ENCODE peak calls at places on chromosome 19, in seven cellular contexts. One of them, this sample, is unnamed.

GRCh38 chr19:35513231-35513974 is at the start of gene DMKN:
- DNase-seq in neural progenitor cell: no peak
- DNase-seq in mucosa of descending colon: no peak
- DNase-seq in ovary: no peak
- DNase-seq in GM23338: peak
- DNase-seq in HFF-Myc: no peak
- DNase-seq in AG04450: no peak
- DNase-seq in this sample: no peak

GRCh38 chr19:38729653-38730469 is 14.4 kb downstream of the CAPN12 start:
- DNase-seq in neural progenitor cell: peak
- DNase-seq in mucosa of descending colon: peak
- DNase-seq in ovary: peak
- DNase-seq in GM23338: peak
- DNase-seq in HFF-Myc: no peak
- DNase-seq in AG04450: no peak
- DNase-seq in this sample: no peak

GRCh38 chr19:52296400-52296772 is 583 bp upstream of the ZNF480 start:
- DNase-seq in neural progenitor cell: no peak
- DNase-seq in mucosa of descending colon: no peak
- DNase-seq in ovary: no peak
- DNase-seq in GM23338: no peak
- DNase-seq in HFF-Myc: no peak
- DNase-seq in AG04450: no peak
- DNase-seq in this sample: no peak

GRCh38 chr19:43662487-43662886 is 7.5 kb downstream of the PLAUR start:
- DNase-seq in neural progenitor cell: peak
- DNase-seq in mucosa of descending colon: no peak
- DNase-seq in ovary: no peak
- DNase-seq in GM23338: peak
- DNase-seq in HFF-Myc: no peak
- DNase-seq in AG04450: no peak
- DNase-seq in this sample: no peak

GRCh38 chr19:31185261-31185660 is 164.0 kb downstream of the TSHZ3 start:
- DNase-seq in neural progenitor cell: peak
- DNase-seq in mucosa of descending colon: no peak
- DNase-seq in ovary: no peak
- DNase-seq in GM23338: peak
- DNase-seq in HFF-Myc: no peak
- DNase-seq in AG04450: no peak
- DNase-seq in this sample: no peak

GRCh38 chr19:18807861-18808331 is 16.8 kb upstream of the COMP start:
- DNase-seq in neural progenitor cell: no peak
- DNase-seq in mucosa of descending colon: no peak
- DNase-seq in ovary: no peak
- DNase-seq in GM23338: no peak
- DNase-seq in HFF-Myc: no peak
- DNase-seq in AG04450: no peak
- DNase-seq in this sample: no peak

GRCh38 chr19:36051637-36052036 is 2.4 kb downstream of the THAP8 start:
- DNase-seq in neural progenitor cell: no peak
- DNase-seq in mucosa of descending colon: no peak
- DNase-seq in ovary: no peak
- DNase-seq in GM23338: peak
- DNase-seq in HFF-Myc: no peak
- DNase-seq in AG04450: no peak
- DNase-seq in this sample: no peak

GRCh38 chr19:17487240-17488121 is 17.2 kb downstream of the SLC27A1 start:
- DNase-seq in neural progenitor cell: no peak
- DNase-seq in mucosa of descending colon: no peak
- DNase-seq in ovary: no peak
- DNase-seq in GM23338: peak
- DNase-seq in HFF-Myc: no peak
- DNase-seq in AG04450: no peak
- DNase-seq in this sample: no peak

GRCh38 chr19:4555657-4556561 is 3.6 kb downstream of the SEMA6B start:
- DNase-seq in neural progenitor cell: no peak
- DNase-seq in mucosa of descending colon: peak
- DNase-seq in ovary: no peak
- DNase-seq in GM23338: peak
- DNase-seq in HFF-Myc: no peak
- DNase-seq in AG04450: no peak
- DNase-seq in this sample: no peak

GRCh38 chr19:45467456-45468158 is at the start of gene FOSB:
- DNase-seq in neural progenitor cell: peak
- DNase-seq in mucosa of descending colon: peak
- DNase-seq in ovary: peak
- DNase-seq in GM23338: peak
- DNase-seq in HFF-Myc: peak
- DNase-seq in AG04450: peak
- DNase-seq in this sample: peak

GRCh38 chr19:33868076-33868735 is 71.5 kb downstream of the KCTD15 start:
- DNase-seq in neural progenitor cell: no peak
- DNase-seq in mucosa of descending colon: no peak
- DNase-seq in ovary: no peak
- DNase-seq in GM23338: no peak
- DNase-seq in HFF-Myc: no peak
- DNase-seq in AG04450: no peak
- DNase-seq in this sample: no peak

GRCh38 chr19:50827476-50827875 is 3.9 kb upstream of the KLK1 start:
- DNase-seq in neural progenitor cell: no peak
- DNase-seq in mucosa of descending colon: no peak
- DNase-seq in ovary: no peak
- DNase-seq in GM23338: no peak
- DNase-seq in HFF-Myc: no peak
- DNase-seq in AG04450: no peak
- DNase-seq in this sample: no peak

GRCh38 chr19:5074830-5075394 is 106.0 kb downstream of the KDM4B start:
- DNase-seq in neural progenitor cell: no peak
- DNase-seq in mucosa of descending colon: no peak
- DNase-seq in ovary: no peak
- DNase-seq in GM23338: no peak
- DNase-seq in HFF-Myc: no peak
- DNase-seq in AG04450: no peak
- DNase-seq in this sample: no peak

GRCh38 chr19:6744381-6745288 is 5.2 kb downstream of the TRIP10 start:
- DNase-seq in neural progenitor cell: peak
- DNase-seq in mucosa of descending colon: peak
- DNase-seq in ovary: peak
- DNase-seq in GM23338: no peak
- DNase-seq in HFF-Myc: no peak
- DNase-seq in AG04450: peak
- DNase-seq in this sample: peak

GRCh38 chr19:29771708-29772415 is 39.9 kb upstream of the CCNE1 start:
- DNase-seq in neural progenitor cell: peak
- DNase-seq in mucosa of descending colon: no peak
- DNase-seq in ovary: peak
- DNase-seq in GM23338: peak
- DNase-seq in HFF-Myc: no peak
- DNase-seq in AG04450: peak
- DNase-seq in this sample: no peak

GRCh38 chr19:34336781-34337271 is 28.2 kb upstream of the GPI start:
- DNase-seq in neural progenitor cell: peak
- DNase-seq in mucosa of descending colon: no peak
- DNase-seq in ovary: no peak
- DNase-seq in GM23338: peak
- DNase-seq in HFF-Myc: peak
- DNase-seq in AG04450: no peak
- DNase-seq in this sample: no peak

GRCh38 chr19:49472936-49473335 is 1.1 kb upstream of the FLT3LG start:
- DNase-seq in neural progenitor cell: no peak
- DNase-seq in mucosa of descending colon: no peak
- DNase-seq in ovary: no peak
- DNase-seq in GM23338: no peak
- DNase-seq in HFF-Myc: no peak
- DNase-seq in AG04450: no peak
- DNase-seq in this sample: no peak

GRCh38 chr19:49473868-49474544 is at the start of gene FLT3LG:
- DNase-seq in neural progenitor cell: peak
- DNase-seq in mucosa of descending colon: peak
- DNase-seq in ovary: peak
- DNase-seq in GM23338: peak
- DNase-seq in HFF-Myc: no peak
- DNase-seq in AG04450: no peak
- DNase-seq in this sample: no peak

GRCh38 chr19:49474545-49474930 is 523 bp downstream of the FLT3LG start:
- DNase-seq in neural progenitor cell: no peak
- DNase-seq in mucosa of descending colon: no peak
- DNase-seq in ovary: no peak
- DNase-seq in GM23338: no peak
- DNase-seq in HFF-Myc: no peak
- DNase-seq in AG04450: no peak
- DNase-seq in this sample: no peak

GRCh38 chr19:49475191-49475932 is 1.3 kb downstream of the FLT3LG start:
- DNase-seq in neural progenitor cell: no peak
- DNase-seq in mucosa of descending colon: no peak
- DNase-seq in ovary: no peak
- DNase-seq in GM23338: no peak
- DNase-seq in HFF-Myc: no peak
- DNase-seq in AG04450: no peak
- DNase-seq in this sample: no peak

GRCh38 chr19:49475995-49476880 is 2.2 kb downstream of the FLT3LG start:
- DNase-seq in neural progenitor cell: peak
- DNase-seq in mucosa of descending colon: no peak
- DNase-seq in ovary: no peak
- DNase-seq in GM23338: peak
- DNase-seq in HFF-Myc: no peak
- DNase-seq in AG04450: no peak
- DNase-seq in this sample: no peak
- H3K4me3 ChIP-seq in neural progenitor cell: no peak
- H3K4me3 ChIP-seq in mucosa of descending colon: no peak
- H3K4me3 ChIP-seq in ovary: no peak
- H3K4me3 ChIP-seq in GM23338: peak
- H3K4me3 ChIP-seq in HFF-Myc: no peak
- H3K4me3 ChIP-seq in AG04450: no peak
- H3K4me3 ChIP-seq in this sample: no peak

DNA sequence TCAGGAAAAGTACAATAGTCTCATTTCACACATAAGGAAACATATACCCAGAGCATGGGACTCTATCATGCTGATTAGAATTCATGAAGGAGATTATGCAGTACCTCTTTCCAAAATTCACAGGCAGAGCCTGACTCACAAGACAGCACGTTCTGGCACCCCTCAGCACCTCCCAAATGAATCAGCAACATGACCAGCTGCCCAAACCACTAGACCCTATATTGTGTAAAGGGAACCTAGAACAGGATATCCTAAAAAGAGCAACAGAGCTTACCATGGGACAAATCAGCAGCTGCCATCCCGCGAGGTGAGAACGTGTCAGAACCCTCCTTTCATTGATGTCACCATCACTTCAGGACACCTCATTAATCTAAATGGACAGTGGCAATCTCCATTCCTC is 2.5 kb downstream of the ZNF426 start:
- DNase-seq in neural progenitor cell: no peak
- DNase-seq in mucosa of descending colon: no peak
- DNase-seq in ovary: no peak
- DNase-seq in GM23338: no peak
- DNase-seq in HFF-Myc: no peak
- DNase-seq in AG04450: no peak
- DNase-seq in this sample: no peak
- H3K4me3 ChIP-seq in neural progenitor cell: no peak
- H3K4me3 ChIP-seq in mucosa of descending colon: no peak
- H3K4me3 ChIP-seq in ovary: no peak
- H3K4me3 ChIP-seq in GM23338: no peak
- H3K4me3 ChIP-seq in HFF-Myc: no peak
- H3K4me3 ChIP-seq in AG04450: no peak
- H3K4me3 ChIP-seq in this sample: no peak

GRCh38 chr19:47610546-47610894 is 1.6 kb downstream of the BICRA start:
- DNase-seq in neural progenitor cell: no peak
- DNase-seq in mucosa of descending colon: no peak
- DNase-seq in ovary: no peak
- DNase-seq in GM23338: no peak
- DNase-seq in HFF-Myc: no peak
- DNase-seq in AG04450: no peak
- DNase-seq in this sample: no peak

GRCh38 chr19:47609885-47610545 is 1.1 kb downstream of the BICRA start:
- DNase-seq in neural progenitor cell: peak
- DNase-seq in mucosa of descending colon: peak
- DNase-seq in ovary: peak
- DNase-seq in GM23338: peak
- DNase-seq in HFF-Myc: no peak
- DNase-seq in AG04450: no peak
- DNase-seq in this sample: no peak

GRCh38 chr19:47613165-47614146 is 4.5 kb downstream of the BICRA start:
- DNase-seq in neural progenitor cell: peak
- DNase-seq in mucosa of descending colon: no peak
- DNase-seq in ovary: peak
- DNase-seq in GM23338: peak
- DNase-seq in HFF-Myc: no peak
- DNase-seq in AG04450: peak
- DNase-seq in this sample: peak

GRCh38 chr19:47608908-47609879 is at the start of gene BICRA:
- DNase-seq in neural progenitor cell: peak
- DNase-seq in mucosa of descending colon: peak
- DNase-seq in ovary: peak
- DNase-seq in GM23338: peak
- DNase-seq in HFF-Myc: peak
- DNase-seq in AG04450: peak
- DNase-seq in this sample: peak

DNA sequence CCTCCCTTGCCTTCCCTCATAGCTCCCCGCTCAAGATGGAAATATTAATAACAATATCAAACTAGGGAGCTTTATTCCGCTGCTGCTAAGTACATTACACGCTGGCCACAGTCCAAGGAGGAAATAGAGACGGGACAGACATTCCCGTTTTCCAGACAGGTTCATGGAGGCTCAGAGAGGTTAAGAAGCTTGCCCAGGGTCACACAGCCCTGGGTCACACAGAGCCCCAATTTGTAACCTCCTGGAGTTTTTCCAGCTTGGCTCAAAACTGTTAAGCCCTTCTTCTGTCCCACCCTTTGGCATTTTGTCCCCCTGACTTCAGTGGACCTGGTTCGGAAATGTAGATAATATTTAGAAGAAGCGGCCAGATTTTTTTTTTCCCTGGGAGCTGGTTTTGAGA is 2.0 kb downstream of the BICRA start:
- DNase-seq in neural progenitor cell: no peak
- DNase-seq in mucosa of descending colon: no peak
- DNase-seq in ovary: no peak
- DNase-seq in GM23338: no peak
- DNase-seq in HFF-Myc: no peak
- DNase-seq in AG04450: no peak
- DNase-seq in this sample: no peak
- H3K4me3 ChIP-seq in neural progenitor cell: peak
- H3K4me3 ChIP-seq in mucosa of descending colon: no peak
- H3K4me3 ChIP-seq in ovary: peak
- H3K4me3 ChIP-seq in GM23338: peak
- H3K4me3 ChIP-seq in HFF-Myc: peak
- H3K4me3 ChIP-seq in AG04450: peak
- H3K4me3 ChIP-seq in this sample: peak

GRCh38 chr19:7799640-7800355 is 30.2 kb upstream of the EVI5L start:
- DNase-seq in neural progenitor cell: peak
- DNase-seq in mucosa of descending colon: no peak
- DNase-seq in ovary: peak
- DNase-seq in GM23338: peak
- DNase-seq in HFF-Myc: peak
- DNase-seq in AG04450: peak
- DNase-seq in this sample: peak
- H3K4me3 ChIP-seq in neural progenitor cell: peak
- H3K4me3 ChIP-seq in mucosa of descending colon: no peak
- H3K4me3 ChIP-seq in ovary: no peak
- H3K4me3 ChIP-seq in GM23338: peak
- H3K4me3 ChIP-seq in HFF-Myc: no peak
- H3K4me3 ChIP-seq in AG04450: peak
- H3K4me3 ChIP-seq in this sample: peak

GRCh38 chr19:11756965-11757364 is 9.8 kb upstream of the ZNF441 start:
- DNase-seq in neural progenitor cell: no peak
- DNase-seq in mucosa of descending colon: no peak
- DNase-seq in ovary: no peak
- DNase-seq in GM23338: no peak
- DNase-seq in HFF-Myc: no peak
- DNase-seq in AG04450: no peak
- DNase-seq in this sample: no peak
- H3K4me3 ChIP-seq in neural progenitor cell: no peak
- H3K4me3 ChIP-seq in mucosa of descending colon: no peak
- H3K4me3 ChIP-seq in ovary: no peak
- H3K4me3 ChIP-seq in GM23338: no peak
- H3K4me3 ChIP-seq in HFF-Myc: no peak
- H3K4me3 ChIP-seq in AG04450: no peak
- H3K4me3 ChIP-seq in this sample: no peak

This sample was measured in astrocyte of the cerebellum.